ENCODE peak calls at places on chromosomes 3 and 15, in five cellular contexts. V, P, Y, B and F are unnamed samples.

GRCh38 chr3:161977063-161977462 is 480.5 kb downstream of the OTOL1 start:
- DNase-seq in V (no peak), P (no peak), Y (no peak), B (peak; percentile 55), F (peak; percentile 79)

GRCh38 chr15:37095197-37095992 is 5.0 kb downstream of the MEIS2 start:
- DNase-seq in Y (no peak), P (no peak), B (peak; percentile 46), V (no peak), F (no peak)

GRCh38 chr3:132435911-132436425 is 18.7 kb downstream of the DNAJC13 start:
- DNase-seq in P (no peak), Y (no peak), V (no peak), B (no peak), F (no peak)

GRCh38 chr3:141795719-141796435 is 32.7 kb downstream of the GRK7 start:
- DNase-seq in P (peak; percentile 18), B (no peak), V (no peak), Y (no peak), F (peak; percentile 91)

GRCh38 chr15:72947709-72948108 is 104.6 kb upstream of the NEO1 start:
- DNase-seq in B (no peak), P (no peak), V (no peak), Y (no peak), F (no peak)

GRCh38 chr3:171088984-171089754 is 62.6 kb upstream of the SLC2A2 start:
- DNase-seq in P (no peak), Y (no peak), B (peak; percentile 94), V (peak; percentile 13), F (peak; percentile 94)

GRCh38 chr3:194003128-194004057 is 132.6 kb upstream of the HES1 start:
- DNase-seq in B (peak; percentile 98), V (peak; percentile 96), P (no peak), Y (peak; percentile 54), F (peak; percentile 92)

GRCh38 chr3:56969851-56970250 is 90.6 kb upstream of the SPATA12 start:
- DNase-seq in V (no peak), P (no peak), Y (no peak), B (no peak), F (no peak)

GRCh38 chr15:51625236-51625635 is 2.7 kb upstream of the DMXL2 start:
- DNase-seq in P (no peak), V (no peak), Y (no peak), B (peak; percentile 52), F (no peak)

GRCh38 chr3:126959921-126960603 is 22.9 kb upstream of the PLXNA1 start:
- DNase-seq in Y (no peak), B (peak; percentile 71), V (no peak), P (no peak), F (peak; percentile 71)

GRCh38 chr3:48296699-48297098 is 36.8 kb downstream of the SPINK8 start:
- DNase-seq in Y (no peak), V (no peak), B (no peak), P (no peak), F (no peak)

GRCh38 chr3:150379469-150379868 is 28.6 kb upstream of the TSC22D2 start:
- DNase-seq in V (no peak), P (no peak), B (no peak), Y (no peak), F (no peak)

GRCh38 chr3:81216192-81216591 is 545.3 kb downstream of the GBE1 start:
- DNase-seq in V (no peak), Y (no peak), B (peak; percentile 53), P (no peak), F (peak; percentile 63)

GRCh38 chr15:66735909-66736305 is 33.9 kb downstream of the SMAD6 start:
- DNase-seq in P (no peak), V (no peak), Y (no peak), B (no peak), F (no peak)

GRCh38 chr15:98983333-98983732 is 24.3 kb downstream of the PGPEP1L start:
- DNase-seq in P (no peak), B (peak; percentile 84), V (peak; percentile 7), Y (no peak), F (peak; percentile 64)